ENCODE peak calls at places on chromosomes 4 and X, in ten cellular contexts. K, T, A, H, M, L, N, D, Q and Z are unnamed samples.

GRCh38 chr4:106369456-106370060 is 980 bp upstream of the GIMD1 start:
- DNase-seq in K (no peak), T (peak), A (no peak), H (peak), M (peak), L (peak), N (peak), D (no peak), Q (peak), Z (no peak)

GRCh38 chrX:38973327-38973726 is 172.1 kb downstream of the MID1IP1 start:
- DNase-seq in K (no peak), T (no peak), A (no peak), H (no peak), M (peak), L (no peak), N (no peak), D (no peak), Q (no peak), Z (no peak)

GRCh38 chr4:54742636-54743399 is 85.1 kb downstream of the KIT start:
- DNase-seq in K (no peak), T (no peak), A (no peak), H (no peak), M (no peak), L (no peak), N (no peak), D (no peak), Q (no peak), Z (no peak)

GRCh38 chr4:108168672-108169562 is at the start of gene LEF1:
- DNase-seq in K (no peak), T (no peak), A (peak), H (peak), M (peak), L (peak), N (peak), D (peak), Q (peak), Z (peak)

GRCh38 chrX:53433651-53434639 is at the start of gene HSD17B10:
- DNase-seq in K (peak), T (peak), A (peak), H (peak), M (peak), L (peak), N (peak), D (peak), Q (peak), Z (peak)

GRCh38 chr4:73867783-73868182 is 1.4 kb upstream of the CXCL1 start:
- DNase-seq in K (no peak), T (no peak), A (peak), H (no peak), M (peak), L (no peak), N (peak), D (no peak), Q (no peak), Z (no peak)

GRCh38 chrX:41734530-41734929 is 10.5 kb downstream of the GPR82 start:
- DNase-seq in K (no peak), T (no peak), A (no peak), H (peak), M (peak), L (no peak), N (no peak), D (no peak), Q (peak), Z (no peak)

GRCh38 chr4:65924843-65925242 is 254.6 kb upstream of the EPHA5 start:
- DNase-seq in K (no peak), T (no peak), A (no peak), H (no peak), M (no peak), L (no peak), N (no peak), D (no peak), Q (no peak), Z (no peak)

GRCh38 chr4:34182346-34182745 is 2062.0 kb downstream of the ARAP2 start:
- DNase-seq in K (no peak), T (no peak), A (no peak), H (no peak), M (no peak), L (no peak), N (no peak), D (no peak), Q (peak), Z (no peak)

GRCh38 chr4:48189731-48190130 is 55.7 kb upstream of the TXK start:
- DNase-seq in K (no peak), T (no peak), A (no peak), H (no peak), M (no peak), L (no peak), N (no peak), D (no peak), Q (no peak), Z (no peak)

GRCh38 chrX:155027509-155028066 is 944 bp downstream of the FUNDC2 start:
- DNase-seq in K (no peak), T (peak), A (peak), H (peak), M (peak), L (peak), N (peak), D (no peak), Q (peak), Z (no peak)

GRCh38 chr4:138659640-138660325 is 355.8 kb upstream of the NOCT start:
- DNase-seq in K (no peak), T (no peak), A (no peak), H (no peak), M (peak), L (no peak), N (no peak), D (no peak), Q (no peak), Z (no peak)

GRCh38 chr4:53039741-53040458 is 177.8 kb downstream of the RASL11B start:
- DNase-seq in K (no peak), T (no peak), A (no peak), H (no peak), M (no peak), L (no peak), N (no peak), D (no peak), Q (peak), Z (no peak)

GRCh38 chr4:10684631-10685030 is at the start of gene CLNK:
- DNase-seq in K (no peak), T (no peak), A (no peak), H (no peak), M (no peak), L (no peak), N (no peak), D (no peak), Q (no peak), Z (no peak)

GRCh38 chrX:68938244-68939004 is 109.6 kb downstream of the EFNB1 start:
- DNase-seq in K (no peak), T (no peak), A (no peak), H (peak), M (peak), L (no peak), N (no peak), D (no peak), Q (peak), Z (no peak)

GRCh38 chr4:180084561-180084960 is 2158.6 kb upstream of the TENM3 start:
- DNase-seq in K (no peak), T (no peak), A (no peak), H (no peak), M (no peak), L (no peak), N (no peak), D (no peak), Q (no peak), Z (no peak)